ENCODE peak calls at places on chromosomes 6 and 20, in seven cellular contexts. I is activated T-cell treated with anti-CD3 and anti-CD28 coated beads, Interleukin-2, amount 50 U/mL, for 4 hours; Q is H54; E is left cardiac atrium; R is SK-N-DZ; L is iris pigment epithelial cell; P is choroid plexus epithelial cell. O is an unnamed sample.

GRCh38 chr6:37182736-37183590 is 13.0 kb downstream of the PIM1 start:
- DNase-seq in R (no peak), P (no peak), L (no peak), I (peak; percentile 57), E (peak; percentile 50), Q (no peak), O (no peak)

GRCh38 chr20:51750037-51750769 is 18.0 kb downstream of the ATP9A start:
- DNase-seq in R (no peak), L (peak; percentile 80), I (no peak), E (peak; percentile 74), P (peak; percentile 67), Q (peak; percentile 80), O (peak; percentile 99)

GRCh38 chr6:168331058-168331457 is 11.5 kb upstream of the DACT2 start:
- DNase-seq in E (no peak), L (no peak), R (no peak), I (no peak), Q (no peak), P (no peak), O (no peak)

GRCh38 chr20:39830903-39831302 is 858.1 kb downstream of the MAFB start:
- DNase-seq in E (no peak), L (no peak), P (no peak), Q (no peak), I (no peak), R (no peak), O (no peak)

GRCh38 chr6:118985123-118985830 is 50.3 kb upstream of the MCM9 start:
- DNase-seq in I (no peak), Q (no peak), P (no peak), R (no peak), L (no peak), E (no peak), O (no peak)

GRCh38 chr6:42125663-42126062 is 16.8 kb downstream of the C6orf132 start:
- DNase-seq in P (no peak), E (no peak), I (no peak), Q (no peak), R (peak; percentile 79), L (no peak), O (no peak)

GRCh38 chr6:37495199-37495913 is 4.3 kb downstream of the CCDC167 start:
- DNase-seq in Q (no peak), E (no peak), R (no peak), I (no peak), P (no peak), L (no peak), O (no peak)

GRCh38 chr6:99818161-99818560 is 175.9 kb downstream of the MCHR2 start:
- DNase-seq in E (no peak), Q (no peak), R (no peak), L (no peak), P (no peak), I (no peak), O (no peak)

GRCh38 chr6:170157567-170158218 is 133.2 kb downstream of the DLL1 start:
- DNase-seq in P (no peak), R (no peak), I (no peak), L (no peak), E (no peak), Q (no peak), O (no peak)

GRCh38 chr6:168546173-168546572 is 105.2 kb downstream of the SMOC2 start:
- DNase-seq in I (no peak), Q (no peak), R (no peak), P (no peak), L (no peak), E (no peak), O (peak; percentile 17)

GRCh38 chr6:145669627-145670034 is 65.7 kb downstream of the EPM2A start:
- DNase-seq in I (no peak), P (peak; percentile 74), L (peak; percentile 84), R (peak; percentile 17), Q (peak; percentile 1), E (no peak), O (peak; percentile 84)

GRCh38 chr6:14542670-14543366 is 425.2 kb downstream of the CD83 start:
- DNase-seq in P (peak; percentile 55), Q (peak; percentile 44), R (no peak), L (peak; percentile 66), I (peak; percentile 61), E (peak; percentile 39), O (peak; percentile 95)

GRCh38 chr20:51510961-51511360 is 31.6 kb downstream of the NFATC2 start:
- DNase-seq in E (no peak), R (no peak), P (peak; percentile 79), L (no peak), Q (no peak), I (no peak), O (no peak)

GRCh38 chr6:30592287-30592686 is 21.0 kb downstream of the ABCF1 start:
- DNase-seq in R (no peak), L (no peak), I (no peak), P (no peak), Q (no peak), E (no peak), O (no peak)

GRCh38 chr6:79335133-79335674 is 100.7 kb upstream of the HMGN3 start:
- DNase-seq in E (no peak), P (peak; percentile 31), Q (no peak), R (no peak), L (peak; percentile 34), I (no peak), O (peak; percentile 24)

GRCh38 chr20:3896302-3896701 is 7.1 kb downstream of the PANK2 start:
- DNase-seq in P (no peak), L (no peak), I (no peak), R (no peak), Q (no peak), E (no peak), O (peak; percentile 75)

GRCh38 chr20:41142914-41143313 is 5.6 kb downstream of the PLCG1 start:
- DNase-seq in I (no peak), Q (no peak), L (no peak), R (peak; percentile 67), P (no peak), E (no peak), O (no peak)

GRCh38 chr6:167530960-167531359 is 206.1 kb downstream of the TTLL2 start:
- DNase-seq in L (no peak), P (no peak), R (no peak), Q (no peak), E (no peak), I (no peak), O (no peak)

GRCh38 chr6:39366875-39367618 is 44.5 kb upstream of the KCNK16 start:
- DNase-seq in L (no peak), E (no peak), R (peak; percentile 13), Q (no peak), I (no peak), P (peak; percentile 41), O (no peak)

O was measured in fibroblast of mammary gland.